ENCODE peak calls at places on chromosomes 11 and 22, in five cellular contexts. One of them, this sample, is unnamed.

GRCh38 chr22:43151251-43152000 is at the start of gene TSPO:
- DNase-seq in pancreas: peak
- DNase-seq in neural crest cell: peak
- DNase-seq in activated CD8-positive, alpha-beta T cell treated with anti-CD3 and anti-CD28 coated beads, Interleukin-2, amount 10 ng/mL, durations not matched to agents 7 days and 5 days: peak
- DNase-seq in astrocyte of the hippocampus: peak
- DNase-seq in this sample: no peak

GRCh38 chr11:92948116-92948515 is 21.3 kb upstream of the MTNR1B start:
- DNase-seq in pancreas: no peak
- DNase-seq in neural crest cell: no peak
- DNase-seq in activated CD8-positive, alpha-beta T cell treated with anti-CD3 and anti-CD28 coated beads, Interleukin-2, amount 10 ng/mL, durations not matched to agents 7 days and 5 days: no peak
- DNase-seq in astrocyte of the hippocampus: no peak
- DNase-seq in this sample: no peak

GRCh38 chr22:29992341-29993275 is 87.7 kb upstream of the HORMAD2 start:
- DNase-seq in pancreas: no peak
- DNase-seq in neural crest cell: no peak
- DNase-seq in activated CD8-positive, alpha-beta T cell treated with anti-CD3 and anti-CD28 coated beads, Interleukin-2, amount 10 ng/mL, durations not matched to agents 7 days and 5 days: no peak
- DNase-seq in astrocyte of the hippocampus: no peak
- DNase-seq in this sample: no peak

GRCh38 chr22:35631597-35631996 is 14.5 kb upstream of the MB start:
- DNase-seq in pancreas: no peak
- DNase-seq in neural crest cell: peak
- DNase-seq in activated CD8-positive, alpha-beta T cell treated with anti-CD3 and anti-CD28 coated beads, Interleukin-2, amount 10 ng/mL, durations not matched to agents 7 days and 5 days: peak
- DNase-seq in astrocyte of the hippocampus: peak
- DNase-seq in this sample: no peak

GRCh38 chr11:44930588-44931302 is 19.9 kb downstream of the TP53I11 start:
- DNase-seq in pancreas: no peak
- DNase-seq in neural crest cell: no peak
- DNase-seq in activated CD8-positive, alpha-beta T cell treated with anti-CD3 and anti-CD28 coated beads, Interleukin-2, amount 10 ng/mL, durations not matched to agents 7 days and 5 days: no peak
- DNase-seq in astrocyte of the hippocampus: no peak
- DNase-seq in this sample: no peak

GRCh38 chr22:26367402-26368245 is 61.4 kb upstream of the ASPHD2 start:
- DNase-seq in pancreas: no peak
- DNase-seq in neural crest cell: peak
- DNase-seq in activated CD8-positive, alpha-beta T cell treated with anti-CD3 and anti-CD28 coated beads, Interleukin-2, amount 10 ng/mL, durations not matched to agents 7 days and 5 days: peak
- DNase-seq in astrocyte of the hippocampus: peak
- DNase-seq in this sample: no peak

GRCh38 chr11:59755701-59756495 is 722 bp downstream of the STX3 start:
- DNase-seq in pancreas: peak
- DNase-seq in neural crest cell: peak
- DNase-seq in activated CD8-positive, alpha-beta T cell treated with anti-CD3 and anti-CD28 coated beads, Interleukin-2, amount 10 ng/mL, durations not matched to agents 7 days and 5 days: peak
- DNase-seq in astrocyte of the hippocampus: peak
- DNase-seq in this sample: no peak

GRCh38 chr11:83816572-83817187 is 530.5 kb upstream of the CCDC90B start:
- DNase-seq in pancreas: no peak
- DNase-seq in neural crest cell: no peak
- DNase-seq in activated CD8-positive, alpha-beta T cell treated with anti-CD3 and anti-CD28 coated beads, Interleukin-2, amount 10 ng/mL, durations not matched to agents 7 days and 5 days: no peak
- DNase-seq in astrocyte of the hippocampus: peak
- DNase-seq in this sample: no peak

GRCh38 chr11:104333977-104334376 is 170.0 kb upstream of the PDGFD start:
- DNase-seq in pancreas: no peak
- DNase-seq in neural crest cell: no peak
- DNase-seq in activated CD8-positive, alpha-beta T cell treated with anti-CD3 and anti-CD28 coated beads, Interleukin-2, amount 10 ng/mL, durations not matched to agents 7 days and 5 days: no peak
- DNase-seq in astrocyte of the hippocampus: no peak
- DNase-seq in this sample: no peak

GRCh38 chr11:58286249-58286648 is 18.2 kb upstream of the OR10W1 start:
- DNase-seq in pancreas: no peak
- DNase-seq in neural crest cell: no peak
- DNase-seq in activated CD8-positive, alpha-beta T cell treated with anti-CD3 and anti-CD28 coated beads, Interleukin-2, amount 10 ng/mL, durations not matched to agents 7 days and 5 days: no peak
- DNase-seq in astrocyte of the hippocampus: peak
- DNase-seq in this sample: no peak

GRCh38 chr22:23565288-23565941 is 14.7 kb downstream of the IGLL1 start:
- DNase-seq in pancreas: no peak
- DNase-seq in neural crest cell: peak
- DNase-seq in activated CD8-positive, alpha-beta T cell treated with anti-CD3 and anti-CD28 coated beads, Interleukin-2, amount 10 ng/mL, durations not matched to agents 7 days and 5 days: no peak
- DNase-seq in astrocyte of the hippocampus: no peak
- DNase-seq in this sample: no peak

GRCh38 chr11:67438121-67438902 is 830 bp upstream of the PTPRCAP start:
- DNase-seq in pancreas: peak
- DNase-seq in neural crest cell: no peak
- DNase-seq in activated CD8-positive, alpha-beta T cell treated with anti-CD3 and anti-CD28 coated beads, Interleukin-2, amount 10 ng/mL, durations not matched to agents 7 days and 5 days: peak
- DNase-seq in astrocyte of the hippocampus: no peak
- DNase-seq in this sample: no peak

GRCh38 chr11:19673924-19674390 is 38.7 kb upstream of the NAV2 start:
- DNase-seq in pancreas: no peak
- DNase-seq in neural crest cell: no peak
- DNase-seq in activated CD8-positive, alpha-beta T cell treated with anti-CD3 and anti-CD28 coated beads, Interleukin-2, amount 10 ng/mL, durations not matched to agents 7 days and 5 days: no peak
- DNase-seq in astrocyte of the hippocampus: peak
- DNase-seq in this sample: no peak

GRCh38 chr11:122599434-122599833 is 56.1 kb upstream of the UBASH3B start:
- DNase-seq in pancreas: no peak
- DNase-seq in neural crest cell: no peak
- DNase-seq in activated CD8-positive, alpha-beta T cell treated with anti-CD3 and anti-CD28 coated beads, Interleukin-2, amount 10 ng/mL, durations not matched to agents 7 days and 5 days: no peak
- DNase-seq in astrocyte of the hippocampus: no peak
- DNase-seq in this sample: no peak

GRCh38 chr22:28798810-28799124 is 1.6 kb downstream of the XBP1 start:
- DNase-seq in pancreas: no peak
- DNase-seq in neural crest cell: no peak
- DNase-seq in activated CD8-positive, alpha-beta T cell treated with anti-CD3 and anti-CD28 coated beads, Interleukin-2, amount 10 ng/mL, durations not matched to agents 7 days and 5 days: no peak
- DNase-seq in astrocyte of the hippocampus: no peak
- DNase-seq in this sample: no peak